ENCODE peak calls at places on chromosomes 2 and 18, in four cellular contexts. C, J, X and A are unnamed samples.
A peak's percentile ranks its signal among the peaks of the same experiment; 100 is the strongest.

GRCh38 chr18:55779711-55780590 is 192.0 kb upstream of the TCF4 start:
- DNase-seq in C (peak; percentile 30), X (peak; percentile 63), J (peak; percentile 14), A (no peak)

GRCh38 chr18:79916128-79916494 is 35.3 kb downstream of the SLC66A2 start:
- DNase-seq in X (no peak), C (no peak), J (no peak), A (no peak)

GRCh38 chr2:62077239-62077638 is 118.7 kb upstream of the B3GNT2 start:
- DNase-seq in J (no peak), C (no peak), X (no peak), A (no peak)

GRCh38 chr2:51441786-51442185 is 409.9 kb upstream of the NRXN1 start:
- DNase-seq in X (no peak), C (peak; percentile 6), J (no peak), A (no peak)

GRCh38 chr2:24894750-24895149 is 25.3 kb downstream of the ADCY3 start:
- DNase-seq in J (no peak), C (no peak), X (no peak), A (no peak)

GRCh38 chr2:118177318-118177717 is 89.0 kb downstream of the INSIG2 start:
- DNase-seq in J (no peak), C (no peak), X (no peak), A (no peak)

GRCh38 chr2:168180914-168181313 is 66.5 kb downstream of the STK39 start:
- DNase-seq in C (no peak), J (no peak), X (no peak), A (no peak)

GRCh38 chr2:203720011-203720410 is 13.6 kb downstream of the CD28 start:
- DNase-seq in C (no peak), X (no peak), J (no peak), A (no peak)

GRCh38 chr2:192277494-192278109 is 82.9 kb upstream of the TMEFF2 start:
- DNase-seq in J (no peak), C (no peak), X (no peak), A (no peak)

GRCh38 chr18:12422936-12423335 is 15.2 kb downstream of the PRELID3A start:
- DNase-seq in X (no peak), C (no peak), J (no peak), A (no peak)

GRCh38 chr2:85281553-85281952 is 46.2 kb downstream of the TGOLN2 start:
- DNase-seq in J (no peak), C (no peak), X (no peak), A (no peak)

GRCh38 chr2:190663839-190664238 is 15.0 kb downstream of the NAB1 start:
- DNase-seq in X (no peak), J (no peak), C (peak; percentile 10), A (no peak)

GRCh38 chr2:71306762-71307161 is 24.8 kb upstream of the ZNF638 start:
- DNase-seq in C (no peak), X (no peak), J (peak; percentile 21), A (no peak)

GRCh38 chr2:218984239-218985020 is 554 bp downstream of the FEV start:
- DNase-seq in X (peak; percentile 73), J (no peak), C (no peak), A (no peak)

GRCh38 chr18:42157420-42157819 is 202.4 kb downstream of the PIK3C3 start:
- DNase-seq in C (no peak), J (no peak), X (no peak), A (no peak)

GRCh38 chr2:120540719-120541552 is 194.7 kb upstream of the GLI2 start:
- DNase-seq in X (no peak), J (no peak), C (no peak), A (no peak)

GRCh38 chr2:120541553-120541932 is 194.1 kb upstream of the GLI2 start:
- DNase-seq in X (no peak), J (no peak), C (peak; percentile 9), A (no peak)

GRCh38 chr2:120538691-120539420 is 192.9 kb downstream of the INHBB start:
- DNase-seq in J (no peak), C (no peak), X (no peak), A (no peak)

GRCh38 chr2:120539421-120539936 is 193.5 kb downstream of the INHBB start:
- DNase-seq in C (no peak), X (no peak), J (no peak), A (no peak)

GRCh38 chr2:120539937-120540718 is 194.2 kb downstream of the INHBB start:
- DNase-seq in C (peak; percentile 92), J (no peak), X (no peak), A (no peak)
- TF ChIP-seq CHD1 in C (peak; percentile 40), J (no peak), X (no peak), A (no peak)

GRCh38 chr18:10515456-10515855 is 10.4 kb upstream of the NAPG start:
- DNase-seq in C (no peak), J (no peak), X (no peak), A (no peak)

GRCh38 chr18:10516078-10516477 is 9.7 kb upstream of the NAPG start:
- DNase-seq in X (no peak), C (no peak), J (no peak), A (no peak)

GRCh38 chr18:10519999-10520935 is 5.6 kb upstream of the NAPG start:
- DNase-seq in X (peak; percentile 68), C (peak; percentile 92), J (peak; percentile 74), A (peak; percentile 53)

GRCh38 chr18:10519366-10519765 is 6.5 kb upstream of the NAPG start:
- DNase-seq in C (peak; percentile 30), J (no peak), X (no peak), A (no peak)

DNA sequence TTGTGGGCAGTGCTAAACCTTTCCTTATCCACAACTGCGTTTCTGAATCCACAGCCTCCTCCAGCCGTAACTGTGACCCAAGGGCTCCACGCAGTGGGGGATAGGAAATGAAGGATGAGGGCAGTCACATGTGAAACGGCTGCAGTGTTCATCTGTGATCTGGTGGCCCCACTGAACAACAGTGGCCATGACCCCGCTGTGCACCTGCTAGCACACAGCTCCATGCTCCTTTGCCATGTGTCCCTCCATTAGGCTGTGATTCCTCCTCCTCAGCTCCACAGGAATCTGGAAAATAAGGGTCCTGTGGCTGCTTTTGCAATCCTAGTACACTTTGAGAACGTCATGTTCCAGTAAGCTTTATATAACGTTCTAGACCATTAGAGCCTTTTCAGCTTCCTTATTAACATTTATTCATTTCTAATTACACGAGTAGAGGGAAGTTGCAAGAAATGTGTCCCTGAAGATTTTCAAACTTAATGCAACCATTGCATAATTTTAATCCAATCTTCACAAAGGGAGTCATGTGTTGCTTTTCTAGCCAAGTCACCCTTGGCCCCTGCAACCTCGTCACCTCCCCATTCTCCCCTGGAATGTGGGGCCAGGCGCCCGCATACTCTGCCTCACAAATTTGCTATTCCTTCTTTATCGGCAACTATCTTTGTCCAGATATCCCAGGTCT is 7.1 kb upstream of the NAPG start:
- DNase-seq in J (peak; percentile 38), C (peak; percentile 36), X (no peak), A (no peak)
- TF ChIP-seq CHD1 in J (no peak), C (no peak), X (no peak), A (no peak)

GRCh38 chr2:177295479-177295878 is 31.0 kb upstream of the NFE2L2 start:
- DNase-seq in J (no peak), C (peak; percentile 79), X (no peak), A (no peak)
- TF ChIP-seq CHD1 in J (no peak), C (no peak), X (no peak), A (no peak)

GRCh38 chr2:165055081-165055879 is 100.0 kb upstream of the SLC38A11 start:
- DNase-seq in J (no peak), C (peak; percentile 22), X (no peak), A (no peak)
- TF ChIP-seq CHD1 in J (no peak), C (no peak), X (no peak), A (no peak)

DNA sequence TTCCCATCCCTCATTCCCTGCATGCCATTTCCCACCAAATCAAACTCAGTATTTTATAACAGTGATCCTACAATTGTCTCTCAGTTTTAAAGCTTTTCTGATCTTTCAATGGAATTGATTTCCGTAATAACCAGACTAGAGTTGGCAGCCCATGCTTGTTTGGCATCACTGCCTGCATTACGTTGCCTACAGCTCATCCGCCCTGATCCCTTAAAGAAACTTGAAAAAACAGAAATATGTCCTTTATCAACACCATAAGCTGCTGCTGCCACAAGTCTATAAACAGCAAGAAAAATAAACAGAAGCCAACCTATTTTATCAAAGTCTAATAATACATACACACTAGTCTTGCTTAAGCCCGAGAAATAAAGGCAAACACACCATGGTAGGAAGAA is 331.0 kb downstream of the METTL4 start:
- DNase-seq in J (no peak), X (no peak), C (peak; percentile 12), A (no peak)
- TF ChIP-seq CHD1 in J (no peak), X (no peak), C (no peak), A (no peak)

DNA sequence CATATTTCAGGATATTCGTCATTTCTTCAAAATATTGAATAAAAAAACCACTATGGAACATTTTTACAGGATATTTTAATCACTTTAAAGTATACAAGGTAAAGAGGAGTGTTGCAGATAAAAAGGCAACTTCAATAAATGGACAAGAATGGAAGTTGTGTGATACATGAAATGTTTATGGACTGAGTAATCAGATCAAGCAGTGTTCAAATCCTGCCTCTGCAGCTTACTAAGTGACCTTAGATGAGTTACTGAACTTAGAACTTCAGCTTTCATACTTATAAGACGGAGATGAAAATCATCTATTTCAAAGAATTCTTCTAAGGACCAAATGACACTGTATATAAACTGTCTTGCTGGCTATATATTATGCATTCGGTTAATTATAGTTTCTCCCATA is 87.2 kb downstream of the LNPK start:
- DNase-seq in C (peak; percentile 59), X (no peak), J (no peak), A (no peak)
- TF ChIP-seq CHD1 in C (no peak), X (no peak), J (no peak), A (no peak)

GRCh38 chr2:230758566-230759480 is 46.2 kb downstream of the CAB39 start:
- DNase-seq in J (no peak), C (peak; percentile 94), X (no peak), A (no peak)

GRCh38 chr2:230762317-230762896 is 49.8 kb downstream of the CAB39 start:
- DNase-seq in X (no peak), C (no peak), J (peak; percentile 34), A (no peak)

GRCh38 chr2:230761704-230762103 is 49.1 kb downstream of the CAB39 start:
- DNase-seq in J (no peak), X (no peak), C (no peak), A (no peak)

GRCh38 chr2:230757476-230757875 is 44.8 kb downstream of the CAB39 start:
- DNase-seq in X (no peak), C (peak; percentile 66), J (no peak), A (no peak)

DNA sequence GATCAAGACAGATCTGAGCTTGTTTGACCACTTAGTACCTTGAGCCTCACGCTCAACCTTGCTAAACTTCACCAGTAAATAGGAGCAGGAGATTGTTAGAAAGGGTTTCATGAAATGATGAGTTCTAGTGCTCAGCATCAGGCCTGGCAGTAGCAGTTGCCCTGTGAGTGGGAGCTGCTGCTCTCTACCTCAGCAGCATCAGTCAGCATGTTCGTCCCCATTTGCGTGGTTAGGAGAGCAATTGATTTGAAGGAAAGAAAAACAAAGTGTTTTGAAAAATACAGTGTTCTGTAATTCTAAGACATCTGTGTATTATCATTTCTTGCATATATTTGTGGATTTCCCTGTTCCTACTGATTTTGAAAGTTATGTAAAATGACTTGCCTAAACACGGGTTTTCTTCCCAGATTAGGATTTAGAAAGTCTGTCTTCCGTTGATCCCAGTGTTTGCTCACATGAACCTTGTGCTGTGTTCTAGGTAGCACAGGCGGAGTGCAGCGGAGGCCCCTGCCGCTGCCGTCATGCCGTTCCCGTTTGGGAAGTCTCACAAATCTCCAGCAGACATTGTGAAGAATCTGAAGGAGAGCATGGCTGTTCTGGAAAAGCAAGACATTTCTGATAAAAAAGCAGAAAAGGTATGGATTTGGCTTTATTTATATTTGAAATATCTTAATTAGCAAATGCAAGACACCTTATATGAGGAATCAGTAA is 47.0 kb downstream of the CAB39 start:
- DNase-seq in C (no peak), J (no peak), X (no peak), A (no peak)
- TF ChIP-seq CHD1 in C (no peak), J (no peak), X (no peak), A (no peak)